ENCODE peak calls at places on chromosomes 12 and 14, in six cellular contexts. E is fibroblast of lung, A is PC-3, K is pancreas, Y is body of pancreas, X is Peyer's patch. T is an unnamed sample.

GRCh38 chr12:104689630-104690029 is 232.9 kb downstream of the CHST11 start:
- DNase-seq in E (no peak), X (no peak), K (no peak), A (no peak), Y (no peak), T (no peak)

GRCh38 chr14:54627325-54627717 is 60.4 kb downstream of the SAMD4A start:
- DNase-seq in K (no peak), Y (no peak), A (no peak), X (no peak), E (peak; percentile 33), T (no peak)

GRCh38 chr14:78074546-78074945 is 95.6 kb upstream of the NRXN3 start:
- DNase-seq in K (no peak), Y (no peak), X (no peak), E (peak; percentile 30), A (no peak), T (no peak)

GRCh38 chr12:12008931-12009611 is 61.7 kb upstream of the BCL2L14 start:
- DNase-seq in Y (no peak), A (peak; percentile 88), X (no peak), K (no peak), E (peak; percentile 85), T (peak; percentile 28)

GRCh38 chr12:45051490-45052105 is 699 bp upstream of the DBX2 start:
- DNase-seq in E (peak; percentile 2), K (no peak), Y (no peak), X (no peak), A (peak; percentile 15), T (peak; percentile 11)

GRCh38 chr14:52987514-52987913 is 36.7 kb upstream of the FERMT2 start:
- DNase-seq in Y (peak; percentile 26), E (peak; percentile 40), X (no peak), K (peak; percentile 41), A (no peak), T (no peak)

GRCh38 chr14:105665951-105666277 is 139.5 kb downstream of the TMEM121 start:
- DNase-seq in E (no peak), Y (no peak), X (no peak), K (no peak), A (no peak), T (no peak)

GRCh38 chr14:68405959-68406358 is 386.9 kb downstream of the ZFP36L1 start:
- DNase-seq in Y (no peak), E (peak; percentile 69), K (no peak), X (no peak), A (peak; percentile 58), T (no peak)

GRCh38 chr12:124002021-124002640 is 29.1 kb downstream of the ZNF664 start:
- DNase-seq in Y (no peak), A (no peak), K (no peak), E (peak; percentile 59), X (no peak), T (no peak)

GRCh38 chr12:4994622-4995021 is 49.1 kb upstream of the KCNA5 start:
- DNase-seq in X (no peak), A (no peak), K (no peak), Y (no peak), E (no peak), T (no peak)

GRCh38 chr12:5000204-5000603 is 43.5 kb upstream of the KCNA5 start:
- DNase-seq in X (no peak), A (no peak), K (no peak), Y (no peak), E (no peak), T (no peak)

GRCh38 chr12:4992881-4993280 is 50.8 kb upstream of the KCNA5 start:
- DNase-seq in Y (no peak), K (no peak), E (no peak), A (no peak), X (no peak), T (peak; percentile 53)

GRCh38 chr12:4997939-4998338 is 45.7 kb upstream of the KCNA5 start:
- DNase-seq in K (no peak), E (peak; percentile 94), X (no peak), Y (no peak), A (peak; percentile 59), T (peak; percentile 89)

GRCh38 chr12:4996714-4997113 is 47.0 kb upstream of the KCNA5 start:
- DNase-seq in Y (no peak), A (no peak), K (no peak), X (no peak), E (no peak), T (no peak)
- H3K27me3 ChIP-seq in Y (no peaks in the 10 kb centered on the region), A (peaks cover under 1% of the 10 kb centered on the region), K (no peaks in the 10 kb centered on the region), X (no peaks in the 10 kb centered on the region), E (no peaks in the 10 kb centered on the region), T (no peaks in the 10 kb centered on the region)

DNA sequence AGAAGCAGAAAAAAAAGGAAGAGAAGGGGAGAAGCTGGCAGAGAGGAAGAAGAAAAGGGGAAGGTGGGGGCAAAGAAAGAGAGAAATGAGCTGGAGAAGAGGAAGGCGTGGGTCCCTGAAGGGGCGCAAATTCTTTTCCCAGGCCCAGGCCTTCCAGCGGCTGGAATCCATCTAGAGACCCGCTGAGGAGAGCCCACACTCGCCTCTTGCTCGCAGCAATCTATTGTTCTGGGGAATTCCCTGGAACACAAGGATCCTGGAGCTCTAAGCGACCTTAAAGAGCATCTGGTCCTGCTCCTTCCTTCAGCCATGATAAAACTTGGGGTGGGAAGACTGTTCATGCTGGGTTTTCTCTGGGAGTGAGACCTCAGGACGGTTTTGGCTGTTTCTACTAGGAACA is 41.2 kb upstream of the FKBP4 start:
- DNase-seq in E (no peak), Y (no peak), X (no peak), K (no peak), A (no peak), T (no peak)
- H3K27me3 ChIP-seq in E (no peaks in the 10 kb centered on the region), Y (no peaks in the 10 kb centered on the region), X (no peaks in the 10 kb centered on the region), K (no peaks in the 10 kb centered on the region), A (peaks cover 22% of the 10 kb centered on the region), T (peaks cover 66% of the 10 kb centered on the region)

GRCh38 chr12:48023386-48023785 is 19.1 kb upstream of the COL2A1 start:
- DNase-seq in E (no peak), K (no peak), Y (no peak), X (no peak), A (no peak), T (no peak)
- H3K27me3 ChIP-seq in E (peaks cover 12% of the 10 kb centered on the region), K (no peaks in the 10 kb centered on the region), Y (no peaks in the 10 kb centered on the region), X (no peaks in the 10 kb centered on the region), A (no peaks in the 10 kb centered on the region), T (peaks cover 64% of the 10 kb centered on the region)

GRCh38 chr12:132620893-132621656 is 2.5 kb downstream of the P2RX2 start:
- DNase-seq in Y (no peak), E (no peak), K (no peak), A (no peak), X (no peak), T (no peak)

GRCh38 chr12:132619301-132620112 is 931 bp downstream of the P2RX2 start:
- DNase-seq in A (no peak), Y (no peak), X (no peak), K (no peak), E (no peak), T (no peak)

GRCh38 chr12:132618683-132619043 is at the start of gene P2RX2:
- DNase-seq in K (no peak), A (no peak), E (no peak), Y (no peak), X (no peak), T (no peak)

GRCh38 chr12:132621657-132622435 is 3.3 kb downstream of the P2RX2 start:
- DNase-seq in A (no peak), Y (no peak), X (no peak), K (no peak), E (no peak), T (no peak)

GRCh38 chr12:132620113-132620892 is 1.7 kb downstream of the P2RX2 start:
- DNase-seq in A (no peak), E (no peak), K (no peak), X (no peak), Y (no peak), T (no peak)
- H3K27me3 ChIP-seq in A (peaks cover 35% of the 10 kb centered on the region), E (peaks cover 35% of the 10 kb centered on the region), K (peaks cover 18% of the 10 kb centered on the region), X (peaks cover 26% of the 10 kb centered on the region), Y (no peaks in the 10 kb centered on the region), T (peaks cover 44% of the 10 kb centered on the region)

GRCh38 chr12:52228366-52228765 is 4.7 kb upstream of the KRT7 start:
- DNase-seq in E (no peak), X (no peak), A (peak; percentile 80), Y (no peak), K (no peak), T (no peak)
- H3K27me3 ChIP-seq in E (no peaks in the 10 kb centered on the region), X (peaks cover 4% of the 10 kb centered on the region), A (no peaks in the 10 kb centered on the region), Y (no peaks in the 10 kb centered on the region), K (no peaks in the 10 kb centered on the region), T (no peaks in the 10 kb centered on the region)